ENCODE peak calls at places on chromosomes 6 and 20, in nine cellular contexts. H, W, Y, M, S, P, K, Z and N are unnamed samples. For H3K4me1 and H3K9me3, the result is how much of the 10 kb centered on the place peaks cover.

GRCh38 chr6:157981395-157982296 is at the start of gene SYNJ2:
- DNase-seq in H (peak), W (peak), Y (peak), M (peak), S (peak), P (peak), K (peak), Z (peak), N (peak)

GRCh38 chr20:56580226-56580625 is 47.2 kb downstream of the FAM209B start:
- DNase-seq in H (no peak), W (no peak), Y (no peak), M (no peak), S (no peak), P (no peak), K (no peak), Z (no peak), N (no peak)

GRCh38 chr20:63686492-63687321 is 9.7 kb upstream of the TNFRSF6B start:
- DNase-seq in H (peak), W (peak), Y (peak), M (peak), S (peak), P (no peak), K (peak), Z (no peak), N (peak)

GRCh38 chr6:27066381-27066780 is 181.1 kb upstream of the PRSS16 start:
- DNase-seq in H (no peak), W (no peak), Y (no peak), M (no peak), S (no peak), P (no peak), K (no peak), Z (no peak), N (no peak)

GRCh38 chr20:32965581-32966373 is 38.5 kb downstream of the SUN5 start:
- DNase-seq in H (no peak), W (no peak), Y (no peak), M (no peak), S (no peak), P (peak), K (no peak), Z (peak), N (peak)

GRCh38 chr6:13500264-13500663 is 12.9 kb upstream of the GFOD1 start:
- DNase-seq in H (no peak), W (peak), Y (no peak), M (peak), S (no peak), P (no peak), K (no peak), Z (no peak), N (no peak)

GRCh38 chr6:131914967-131915751 is 36.0 kb downstream of the CCN2 start:
- DNase-seq in H (peak), W (peak), Y (peak), M (peak), S (peak), P (peak), K (peak), Z (no peak), N (peak)

GRCh38 chr6:56520218-56520617 is 122.5 kb downstream of the DST start:
- DNase-seq in H (no peak), W (no peak), Y (no peak), M (no peak), S (no peak), P (no peak), K (no peak), Z (no peak), N (no peak)

GRCh38 chr6:14734416-14735340 is 511.2 kb upstream of the JARID2 start:
- DNase-seq in H (no peak), W (peak), Y (peak), M (peak), S (no peak), P (no peak), K (peak), Z (no peak), N (no peak)

GRCh38 chr6:80610821-80611220 is 504.4 kb downstream of the BCKDHB start:
- DNase-seq in H (no peak), W (peak), Y (no peak), M (peak), S (no peak), P (no peak), K (no peak), Z (no peak), N (no peak)

GRCh38 chr6:90103056-90103793 is 193.4 kb downstream of the BACH2 start:
- DNase-seq in H (no peak), W (peak), Y (no peak), M (no peak), S (no peak), P (no peak), K (peak), Z (no peak), N (no peak)

GRCh38 chr6:3310710-3311109 is 52.0 kb downstream of the PSMG4 start:
- DNase-seq in H (no peak), W (peak), Y (no peak), M (no peak), S (no peak), P (no peak), K (no peak), Z (no peak), N (no peak)

GRCh38 chr6:79431469-79431868 is 105.8 kb downstream of the LCA5 start:
- DNase-seq in H (no peak), W (peak), Y (no peak), M (no peak), S (peak), P (no peak), K (no peak), Z (no peak), N (no peak)

GRCh38 chr20:38875170-38875993 is 50.8 kb upstream of the FAM83D start:
- DNase-seq in H (no peak), W (no peak), Y (peak), M (no peak), S (no peak), P (peak), K (peak), Z (peak), N (no peak)

GRCh38 chr6:136524936-136525413 is 25.2 kb downstream of the MAP7 start:
- DNase-seq in H (no peak), W (no peak), Y (no peak), M (no peak), S (no peak), P (no peak), K (no peak), Z (no peak), N (no peak)

GRCh38 chr6:56803594-56803993 is 151.3 kb upstream of the BEND6 start:
- DNase-seq in H (no peak), W (no peak), Y (no peak), M (peak), S (no peak), P (no peak), K (no peak), Z (no peak), N (no peak)

GRCh38 chr20:24730750-24731149 is 218.3 kb upstream of the CST7 start:
- DNase-seq in H (no peak), W (no peak), Y (no peak), M (no peak), S (no peak), P (no peak), K (no peak), Z (no peak), N (no peak)

GRCh38 chr6:87670707-87671106 is 31.3 kb downstream of the AKIRIN2 start:
- DNase-seq in H (no peak), W (no peak), Y (no peak), M (no peak), S (no peak), P (no peak), K (no peak), Z (no peak), N (no peak)

GRCh38 chr20:62214067-62214466 is 6.0 kb downstream of the HRH3 start:
- DNase-seq in H (no peak), W (no peak), Y (no peak), M (no peak), S (no peak), P (no peak), K (no peak), Z (no peak), N (no peak)

GRCh38 chr6:130381012-130381411 is 15.2 kb downstream of the TMEM200A start:
- DNase-seq in H (no peak), W (no peak), Y (no peak), M (no peak), S (no peak), P (no peak), K (no peak), Z (no peak), N (no peak)

GRCh38 chr20:33570743-33571142 is 80.8 kb downstream of the CBFA2T2 start:
- DNase-seq in H (no peak), W (no peak), Y (no peak), M (no peak), S (peak), P (no peak), K (no peak), Z (no peak), N (no peak)

GRCh38 chr20:58216334-58216733 is 12.1 kb downstream of the ANKRD60 start:
- DNase-seq in H (no peak), W (no peak), Y (no peak), M (peak), S (no peak), P (no peak), K (no peak), Z (no peak), N (no peak)

GRCh38 chr20:15918631-15919030 is 654.6 kb downstream of the KIF16B start:
- DNase-seq in H (no peak), W (no peak), Y (no peak), M (no peak), S (no peak), P (no peak), K (no peak), Z (no peak), N (no peak)

GRCh38 chr6:110547266-110547964 is 71.0 kb upstream of the SLC22A16 start:
- DNase-seq in H (no peak), W (peak), Y (no peak), M (peak), S (no peak), P (no peak), K (no peak), Z (no peak), N (no peak)

GRCh38 chr6:75349262-75349984 is 64.8 kb upstream of the TMEM30A start:
- DNase-seq in H (peak), W (no peak), Y (no peak), M (peak), S (peak), P (no peak), K (no peak), Z (no peak), N (no peak)

GRCh38 chr6:167407239-167408064 is 82.6 kb downstream of the TTLL2 start:
- DNase-seq in H (no peak), W (no peak), Y (no peak), M (no peak), S (no peak), P (no peak), K (no peak), Z (no peak), N (no peak)

GRCh38 chr6:97176468-97176867 is 106.5 kb downstream of the MMS22L start:
- DNase-seq in H (no peak), W (peak), Y (no peak), M (no peak), S (no peak), P (no peak), K (no peak), Z (no peak), N (no peak)

GRCh38 chr6:11183761-11184362 is 48.6 kb downstream of the NEDD9 start:
- DNase-seq in H (no peak), W (no peak), Y (no peak), M (no peak), S (peak), P (no peak), K (no peak), Z (no peak), N (no peak)

GRCh38 chr6:128822271-128822670 is 60.7 kb upstream of the LAMA2 start:
- DNase-seq in H (no peak), W (no peak), Y (no peak), M (peak), S (no peak), P (no peak), K (no peak), Z (no peak), N (no peak)

GRCh38 chr6:16276991-16277981 is 38.9 kb downstream of the GMPR start:
- DNase-seq in H (peak), W (peak), Y (peak), M (peak), S (peak), P (no peak), K (peak), Z (no peak), N (peak)

GRCh38 chr6:132733814-132734213 is 20.0 kb upstream of the VNN1 start:
- DNase-seq in H (no peak), W (no peak), Y (no peak), M (no peak), S (no peak), P (no peak), K (no peak), Z (no peak), N (no peak)

DNA sequence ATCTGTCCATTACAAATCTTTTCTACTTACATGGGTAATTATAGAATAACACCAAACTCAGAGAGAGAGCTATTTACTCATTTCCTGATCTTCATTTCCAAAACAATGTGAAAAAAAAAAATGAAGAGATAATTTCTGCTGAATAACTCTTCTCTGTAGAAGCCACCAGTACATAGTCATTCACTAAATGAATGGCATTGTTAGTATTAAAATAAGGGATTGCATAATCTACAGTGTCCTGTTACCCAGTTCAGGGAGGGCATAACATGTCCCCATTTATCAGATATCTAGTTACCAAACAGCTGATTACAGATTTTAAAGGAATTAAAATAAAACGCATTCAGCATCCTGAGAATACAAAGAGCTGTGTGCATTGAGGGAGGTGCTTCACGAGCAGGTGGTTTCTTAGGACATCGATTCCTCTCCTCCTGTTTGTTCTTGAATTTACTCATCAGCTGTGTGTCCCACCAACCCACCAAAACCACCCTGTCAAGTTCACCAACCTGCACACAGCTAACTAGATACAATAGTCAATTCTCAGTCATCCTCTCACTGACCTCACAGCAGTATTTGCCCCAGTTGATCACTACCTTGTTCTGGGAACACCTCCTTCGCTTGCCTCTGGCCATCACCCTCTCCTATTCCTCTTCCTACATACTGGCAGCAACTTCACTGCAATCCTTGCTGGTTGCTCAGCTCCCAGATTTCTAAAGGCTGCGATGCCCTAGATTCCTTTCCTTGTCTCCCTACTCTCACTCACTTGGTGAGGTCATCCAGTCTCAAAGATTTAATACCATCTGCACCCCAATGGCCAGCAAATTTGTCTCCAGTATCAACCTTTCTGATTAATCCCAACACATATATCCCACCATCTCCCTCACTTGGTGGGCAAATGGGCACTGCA is 18.7 kb downstream of the CNKSR3 start:
- DNase-seq in H (no peak), W (no peak), Y (no peak), M (peak), S (no peak), P (no peak), K (no peak), Z (no peak), N (no peak)
- H3K4me3 ChIP-seq in H (no peak), W (no peak), Y (no peak), M (no peak), S (no peak), P (no peak), K (no peak), Z (no peak), N (no peak)

GRCh38 chr20:54180931-54181330 is 7.1 kb upstream of the CYP24A1 start:
- DNase-seq in H (no peak), W (no peak), Y (no peak), M (no peak), S (no peak), P (no peak), K (no peak), Z (no peak), N (no peak)
- H3K4me1 ChIP-seq in H (under half), W (under half), Y (under half), M (under half), S (under half), P (under half), K (under half), Z (under half), N (under half)

GRCh38 chr6:159529820-159530405 is 163.1 kb downstream of the SOD2 start:
- DNase-seq in H (peak), W (no peak), Y (no peak), M (peak), S (no peak), P (no peak), K (no peak), Z (no peak), N (no peak)
- H3K9me3 ChIP-seq in H (under half), W (under half), Y (under half), M (under half), S (under half), P (under half), K (under half), Z (under half), N (under half)

GRCh38 chr20:35286077-35286898 is 1.7 kb upstream of the EIF6 start:
- DNase-seq in H (no peak), W (no peak), Y (no peak), M (no peak), S (no peak), P (no peak), K (no peak), Z (no peak), N (no peak)
- H3K4me3 ChIP-seq in H (no peak), W (no peak), Y (no peak), M (no peak), S (no peak), P (no peak), K (no peak), Z (no peak), N (no peak)

GRCh38 chr20:50296450-50297375 is 106.1 kb downstream of the CEBPB start:
- DNase-seq in H (peak), W (no peak), Y (no peak), M (peak), S (no peak), P (no peak), K (no peak), Z (no peak), N (no peak)
- H3K4me1 ChIP-seq in H (under half), W (under half), Y (under half), M (under half), S (under half), P (under half), K (under half), Z (under half), N (under half)

GRCh38 chr6:109454483-109455160 is 950 bp downstream of the MICAL1 start:
- DNase-seq in H (no peak), W (no peak), Y (peak), M (peak), S (no peak), P (peak), K (peak), Z (peak), N (peak)
- H3K9me3 ChIP-seq in H (under half), W (under half), Y (under half), M (under half), S (under half), P (under half), K (under half), Z (under half), N (under half)

GRCh38 chr6:139030211-139030530 is 1.6 kb downstream of the ABRACL start:
- DNase-seq in H (no peak), W (no peak), Y (no peak), M (no peak), S (no peak), P (no peak), K (no peak), Z (no peak), N (no peak)
- H3K4me3 ChIP-seq in H (no peak), W (peak), Y (peak), M (peak), S (peak), P (peak), K (peak), Z (peak), N (peak)

GRCh38 chr6:150622476-150622875 is 22.8 kb downstream of the PLEKHG1 start:
- DNase-seq in H (no peak), W (no peak), Y (no peak), M (no peak), S (no peak), P (no peak), K (no peak), Z (no peak), N (no peak)
- H3K4me1 ChIP-seq in H (under half), W (under half), Y (under half), M (under half), S (under half), P (under half), K (under half), Z (under half), N (under half)